ENCODE peak calls at places on chromosomes 13 and 19, in eight cellular contexts. M, V, X, Y, E, P, T and C are unnamed samples.

GRCh38 chr13:66234159-66234558 is 996.0 kb downstream of the PCDH9 start:
- DNase-seq in M (no peak), V (no peak), X (no peak), Y (no peak), E (no peak), P (no peak), T (no peak), C (no peak)

GRCh38 chr19:55264531-55264930 is 5.7 kb upstream of the PPP6R1 start:
- DNase-seq in M (no peak), V (no peak), X (no peak), Y (no peak), E (no peak), P (no peak), T (no peak), C (no peak)

GRCh38 chr13:72170571-72170970 is 303.6 kb upstream of the DACH1 start:
- DNase-seq in M (no peak), V (no peak), X (no peak), Y (no peak), E (no peak), P (no peak), T (no peak), C (no peak)

GRCh38 chr19:10603084-10603872 is 16.2 kb upstream of the AP1M2 start:
- DNase-seq in M (peak; percentile 67), V (no peak), X (peak; percentile 55), Y (no peak), E (peak; percentile 79), P (peak; percentile 43), T (peak; percentile 84), C (peak; percentile 50)

GRCh38 chr13:30052127-30052526 is 201.7 kb upstream of the UBL3 start:
- DNase-seq in M (no peak), V (no peak), X (no peak), Y (no peak), E (no peak), P (peak; percentile 76), T (no peak), C (no peak)

GRCh38 chr13:30253830-30254229 is 53.5 kb downstream of the KATNAL1 start:
- DNase-seq in M (no peak), V (no peak), X (no peak), Y (peak; percentile 13), E (no peak), P (no peak), T (no peak), C (no peak)

GRCh38 chr13:107329991-107330390 is 762.1 kb upstream of the ARGLU1 start:
- DNase-seq in M (no peak), V (no peak), X (no peak), Y (peak; percentile 60), E (no peak), P (no peak), T (no peak), C (no peak)

GRCh38 chr19:40616178-40616577 is 15.0 kb downstream of the LTBP4 start:
- DNase-seq in M (no peak), V (no peak), X (no peak), Y (no peak), E (no peak), P (no peak), T (no peak), C (no peak)

GRCh38 chr13:49371943-49372636 is 71.8 kb downstream of the CAB39L start:
- DNase-seq in M (no peak), V (no peak), X (no peak), Y (peak; percentile 61), E (no peak), P (no peak), T (no peak), C (no peak)

GRCh38 chr13:63910406-63910957 is 2494.8 kb upstream of the PCDH20 start:
- DNase-seq in M (no peak), V (peak; percentile 4), X (no peak), Y (peak; percentile 6), E (no peak), P (peak; percentile 40), T (no peak), C (no peak)

GRCh38 chr13:31638577-31638976 is 100.7 kb upstream of the RXFP2 start:
- DNase-seq in M (no peak), V (no peak), X (no peak), Y (peak; percentile 72), E (no peak), P (no peak), T (no peak), C (no peak)

GRCh38 chr19:2627319-2627829 is 75.1 kb downstream of the GNG7 start:
- DNase-seq in M (no peak), V (no peak), X (no peak), Y (peak; percentile 97), E (no peak), P (no peak), T (peak; percentile 74), C (no peak)

GRCh38 chr19:19652482-19653295 is 9.2 kb upstream of the GMIP start:
- DNase-seq in M (no peak), V (no peak), X (no peak), Y (no peak), E (no peak), P (no peak), T (no peak), C (no peak)

GRCh38 chr13:20126460-20127262 is 34.2 kb downstream of the GJA3 start:
- DNase-seq in M (no peak), V (no peak), X (no peak), Y (no peak), E (no peak), P (peak; percentile 27), T (no peak), C (no peak)

GRCh38 chr13:40476175-40476958 is 190.1 kb downstream of the FOXO1 start:
- DNase-seq in M (no peak), V (no peak), X (no peak), Y (peak; percentile 81), E (no peak), P (no peak), T (no peak), C (no peak)

GRCh38 chr19:49409441-49410029 is 13.7 kb downstream of the PTH2 start:
- DNase-seq in M (no peak), V (no peak), X (no peak), Y (no peak), E (no peak), P (no peak), T (no peak), C (no peak)

GRCh38 chr19:49151339-49152217 is 3.6 kb downstream of the HRC start:
- DNase-seq in M (no peak), V (peak; percentile 44), X (peak; percentile 38), Y (no peak), E (no peak), P (peak; percentile 99), T (peak; percentile 53), C (no peak)

GRCh38 chr19:246551-246950 is 44.7 kb downstream of the PLPP2 start:
- DNase-seq in M (no peak), V (no peak), X (no peak), Y (no peak), E (no peak), P (peak; percentile 44), T (peak; percentile 15), C (no peak)

GRCh38 chr19:5016781-5017180 is 47.9 kb downstream of the KDM4B start:
- DNase-seq in M (no peak), V (no peak), X (no peak), Y (no peak), E (no peak), P (no peak), T (no peak), C (no peak)

GRCh38 chr19:45591004-45591637 is 6.5 kb upstream of the OPA3 start:
- DNase-seq in M (no peak), V (peak; percentile 45), X (no peak), Y (no peak), E (no peak), P (peak; percentile 89), T (peak; percentile 72), C (no peak)

GRCh38 chr13:45545686-45546409 is 69.7 kb downstream of the ERICH6B start:
- DNase-seq in M (no peak), V (no peak), X (no peak), Y (no peak), E (no peak), P (no peak), T (no peak), C (no peak)

GRCh38 chr13:112740502-112741131 is 50.8 kb downstream of the ATP11A start:
- DNase-seq in M (no peak), V (no peak), X (no peak), Y (peak; percentile 55), E (no peak), P (no peak), T (no peak), C (no peak)

GRCh38 chr19:5156231-5156986 is 184.2 kb downstream of the PTPRS start:
- DNase-seq in M (no peak), V (peak; percentile 42), X (no peak), Y (no peak), E (no peak), P (peak; percentile 29), T (no peak), C (no peak)

GRCh38 chr19:30070970-30071632 is 129.1 kb downstream of the URI1 start:
- DNase-seq in M (no peak), V (no peak), X (no peak), Y (no peak), E (no peak), P (no peak), T (no peak), C (no peak)